ENCODE peak calls at places on chromosomes 6 and 20, in six cellular contexts. P is tibial artery; Z is CD4-positive, alpha-beta T cell; H is H9; S is pancreas; X is retinal pigment epithelial cell. O is an unnamed sample.

GRCh38 chr20:57411406-57412283 is 20.4 kb downstream of the RBM38 start:
- DNase-seq in P (no peak), Z (no peak), H (no peak), S (no peak), X (no peak), O (no peak)

GRCh38 chr6:24851086-24851485 is 52.4 kb upstream of the ARMH2 start:
- DNase-seq in P (no peak), Z (no peak), H (no peak), S (no peak), X (no peak), O (no peak)

GRCh38 chr20:56348306-56348695 is 10.5 kb upstream of the FAM210B start:
- DNase-seq in P (no peak), Z (no peak), H (no peak), S (no peak), X (no peak), O (no peak)

GRCh38 chr6:113450061-113450465 is 407.1 kb upstream of the MARCKS start:
- DNase-seq in P (no peak), Z (no peak), H (no peak), S (no peak), X (no peak), O (no peak)

GRCh38 chr20:45305262-45305661 is 1.4 kb upstream of the RBPJL start:
- DNase-seq in P (peak), Z (no peak), H (peak), S (peak), X (no peak), O (no peak)

GRCh38 chr6:29678114-29678513 is 2.8 kb downstream of the ZFP57 start:
- DNase-seq in P (no peak), Z (no peak), H (no peak), S (no peak), X (no peak), O (no peak)

GRCh38 chr6:152273638-152274037 is 363.5 kb downstream of the SYNE1 start:
- DNase-seq in P (no peak), Z (no peak), H (peak), S (peak), X (peak), O (no peak)

GRCh38 chr20:44618318-44618731 is 33.2 kb downstream of the ADA start:
- DNase-seq in P (no peak), Z (no peak), H (no peak), S (no peak), X (no peak), O (no peak)

GRCh38 chr6:122726649-122727048 is 52.9 kb upstream of the FABP7 start:
- DNase-seq in P (no peak), Z (no peak), H (peak), S (no peak), X (peak), O (no peak)

GRCh38 chr6:139533573-139534471 is 159.4 kb upstream of the CITED2 start:
- DNase-seq in P (no peak), Z (no peak), H (no peak), S (no peak), X (peak), O (no peak)

GRCh38 chr20:41003143-41003932 is 25.3 kb upstream of the TOP1 start:
- DNase-seq in P (peak), Z (peak), H (peak), S (no peak), X (peak), O (no peak)

GRCh38 chr6:13709698-13710551 is 1.7 kb downstream of the RANBP9 start:
- DNase-seq in P (no peak), Z (no peak), H (no peak), S (no peak), X (no peak), O (no peak)

GRCh38 chr6:164693934-164694333 is 615.5 kb downstream of the C6orf118 start:
- DNase-seq in P (no peak), Z (no peak), H (no peak), S (no peak), X (no peak), O (no peak)

GRCh38 chr6:142313284-142313683 is 11.5 kb downstream of the ADGRG6 start:
- DNase-seq in P (no peak), Z (no peak), H (no peak), S (no peak), X (no peak), O (no peak)

GRCh38 chr6:157552956-157553485 is 172.0 kb downstream of the ZDHHC14 start:
- DNase-seq in P (peak), Z (no peak), H (no peak), S (no peak), X (no peak), O (no peak)

GRCh38 chr20:18284805-18285533 is 3.4 kb upstream of the ZNF133 start:
- DNase-seq in P (no peak), Z (no peak), H (no peak), S (no peak), X (no peak), O (no peak)

GRCh38 chr6:65786815-65787214 is 79.8 kb upstream of the EYS start:
- DNase-seq in P (no peak), Z (no peak), H (no peak), S (no peak), X (no peak), O (no peak)

GRCh38 chr6:127069659-127070279 is 48.7 kb upstream of the RSPO3 start:
- DNase-seq in P (no peak), Z (no peak), H (no peak), S (no peak), X (no peak), O (no peak)

GRCh38 chr20:22470620-22471026 is 113.7 kb downstream of the FOXA2 start:
- DNase-seq in P (no peak), Z (no peak), H (no peak), S (no peak), X (no peak), O (no peak)

GRCh38 chr20:22474215-22474614 is 110.2 kb downstream of the FOXA2 start:
- DNase-seq in P (no peak), Z (no peak), H (no peak), S (no peak), X (no peak), O (no peak)

GRCh38 chr20:22472386-22472785 is 112.0 kb downstream of the FOXA2 start:
- DNase-seq in P (no peak), Z (no peak), H (peak), S (no peak), X (no peak), O (no peak)

GRCh38 chr20:22473293-22473692 is 111.1 kb downstream of the FOXA2 start:
- DNase-seq in P (no peak), Z (no peak), H (no peak), S (no peak), X (no peak), O (no peak)

GRCh38 chr20:22471156-22471836 is 113.1 kb downstream of the FOXA2 start:
- DNase-seq in P (no peak), Z (no peak), H (no peak), S (no peak), X (no peak), O (no peak)
- TF ChIP-seq CTCF in P (no peak), Z (no peak), H (no peak), S (no peak), X (no peak), O (no peak)

GRCh38 chr6:84514089-84514971 is 250.1 kb downstream of the TBX18 start:
- DNase-seq in P (no peak), Z (no peak), H (no peak), S (no peak), X (no peak), O (no peak)
- TF ChIP-seq CTCF in P (no peak), Z (no peak), H (no peak), S (no peak), X (no peak), O (no peak)

GRCh38 chr6:73121421-73121993 is 103.8 kb downstream of the KHDC1L start:
- DNase-seq in P (no peak), Z (no peak), H (no peak), S (no peak), X (peak), O (no peak)
- TF ChIP-seq CTCF in P (no peak), Z (no peak), H (no peak), S (no peak), X (peak), O (no peak)

GRCh38 chr6:44003345-44004061 is 123.7 kb downstream of the MRPL14 start:
- DNase-seq in P (peak), Z (no peak), H (peak), S (peak), X (no peak), O (peak)
- TF ChIP-seq CTCF in P (no peak), Z (no peak), H (peak), S (no peak), X (no peak), O (no peak)

GRCh38 chr6:104943781-104944180 is 13.1 kb upstream of the LIN28B start:
- DNase-seq in P (no peak), Z (no peak), H (no peak), S (no peak), X (no peak), O (no peak)

GRCh38 chr6:104940238-104940880 is 16.5 kb upstream of the LIN28B start:
- DNase-seq in P (no peak), Z (no peak), H (peak), S (no peak), X (no peak), O (no peak)

GRCh38 chr6:104941694-104942177 is 15.2 kb upstream of the LIN28B start:
- DNase-seq in P (no peak), Z (no peak), H (no peak), S (no peak), X (no peak), O (no peak)

GRCh38 chr6:104936766-104937535 is 20.0 kb upstream of the LIN28B start:
- DNase-seq in P (no peak), Z (no peak), H (no peak), S (no peak), X (no peak), O (no peak)

GRCh38 chr6:104940881-104941693 is 15.8 kb upstream of the LIN28B start:
- DNase-seq in P (no peak), Z (no peak), H (peak), S (peak), X (no peak), O (peak)
- TF ChIP-seq CTCF in P (no peak), Z (peak), H (peak), S (no peak), X (peak), O (peak)

GRCh38 chr6:90297124-90297865 is 652 bp upstream of the BACH2 start:
- DNase-seq in P (no peak), Z (no peak), H (peak), S (no peak), X (no peak), O (peak)
- TF ChIP-seq CTCF in P (no peak), Z (no peak), H (peak), S (no peak), X (no peak), O (no peak)

DNA sequence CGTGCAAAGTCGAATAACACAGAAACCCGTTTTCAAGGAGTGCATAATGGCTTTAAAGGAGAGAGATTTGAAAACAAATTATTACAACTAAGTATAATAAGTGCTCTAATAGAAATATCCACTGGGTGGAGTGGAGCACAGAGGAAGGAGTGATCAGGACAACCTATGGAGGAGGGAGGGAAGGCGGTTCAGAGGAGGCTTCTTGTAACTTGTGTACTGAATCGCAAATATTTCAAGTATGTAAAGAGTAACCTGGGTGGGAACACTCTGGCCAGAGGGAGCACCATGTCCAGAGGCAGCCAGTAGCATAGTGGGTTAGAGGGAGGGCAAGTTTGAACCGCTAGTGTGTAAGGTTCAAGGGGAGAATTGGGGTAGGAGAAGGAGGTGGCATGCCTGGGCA is 21.6 kb upstream of the TNFAIP3 start:
- DNase-seq in P (no peak), Z (no peak), H (no peak), S (no peak), X (no peak), O (no peak)
- TF ChIP-seq CTCF in P (no peak), Z (no peak), H (no peak), S (no peak), X (peak), O (no peak)

GRCh38 chr6:12014873-12015149 is 2.7 kb downstream of the HIVEP1 start:
- DNase-seq in P (no peak), Z (no peak), H (no peak), S (no peak), X (no peak), O (no peak)

GRCh38 chr6:12012566-12013367 is 655 bp downstream of the HIVEP1 start:
- DNase-seq in P (peak), Z (peak), H (peak), S (peak), X (peak), O (peak)

GRCh38 chr6:12014027-12014872 is 2.1 kb downstream of the HIVEP1 start:
- DNase-seq in P (no peak), Z (no peak), H (no peak), S (no peak), X (peak), O (no peak)

GRCh38 chr6:12012231-12012565 is at the start of gene HIVEP1:
- DNase-seq in P (no peak), Z (peak), H (no peak), S (no peak), X (no peak), O (peak)

DNA sequence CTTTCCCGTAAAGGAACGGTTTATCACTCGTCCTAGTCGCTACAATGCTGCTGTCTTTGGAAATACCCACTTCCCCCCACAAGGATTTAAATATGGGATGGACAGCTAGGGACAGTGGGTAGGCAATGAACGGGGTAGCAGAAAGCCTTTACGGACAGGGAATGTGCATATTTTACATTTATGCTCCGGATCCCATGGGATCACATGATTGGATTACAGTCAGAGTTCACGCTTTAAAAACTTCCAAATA is 1.2 kb downstream of the HIVEP1 start:
- DNase-seq in P (no peak), Z (no peak), H (no peak), S (no peak), X (no peak), O (no peak)
- TF ChIP-seq CTCF in P (no peak), Z (no peak), H (no peak), S (no peak), X (no peak), O (no peak)

DNA sequence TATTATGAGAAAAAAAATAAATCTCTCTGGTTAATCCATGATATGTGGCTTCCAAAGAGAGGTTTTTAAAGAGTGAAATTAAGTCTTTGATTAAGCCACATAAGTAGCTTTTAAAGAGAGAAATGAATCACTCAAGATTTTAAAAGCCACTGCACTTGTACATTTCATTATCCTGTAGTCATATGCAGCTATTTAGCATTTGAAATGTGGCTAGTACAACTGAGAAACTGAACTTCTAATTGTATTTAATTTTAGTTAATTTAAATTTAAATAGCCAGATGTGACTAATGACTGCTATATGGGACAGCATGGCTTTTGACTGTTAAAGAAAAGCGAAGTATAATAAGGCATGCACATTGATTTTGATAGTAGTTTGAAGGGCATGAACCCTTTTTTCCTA is 176.6 kb downstream of the TASP1 start:
- DNase-seq in P (no peak), Z (no peak), H (no peak), S (no peak), X (no peak), O (no peak)
- TF ChIP-seq CTCF in P (no peak), Z (no peak), H (no peak), S (no peak), X (no peak), O (no peak)

O was measured in GM10248.